ENCODE peak calls at places on chromosome 3, in six cellular contexts. One of them, this sample, is unnamed.

GRCh38 chr3:72896996-72897757 is 9.3 kb downstream of the GXYLT2 start:
- DNase-seq in SK-N-SH: peak
- DNase-seq in HCT116: no peak
- DNase-seq in K562: no peak
- DNase-seq in H1: no peak
- DNase-seq in HepG2: no peak
- DNase-seq in this sample: no peak

GRCh38 chr3:42314411-42314810 is 48.4 kb upstream of the CCK start:
- DNase-seq in HCT116: peak
- DNase-seq in K562: no peak
- DNase-seq in H1: no peak
- DNase-seq in HepG2: no peak
- DNase-seq in SK-N-SH: no peak
- DNase-seq in this sample: peak

GRCh38 chr3:48996640-48997039 is 6.6 kb downstream of the P4HTM start:
- DNase-seq in HCT116: no peak
- DNase-seq in H1: no peak
- DNase-seq in SK-N-SH: no peak
- DNase-seq in HepG2: no peak
- DNase-seq in K562: no peak
- DNase-seq in this sample: no peak

GRCh38 chr3:53843195-53844177 is 2.7 kb downstream of the CHDH start:
- DNase-seq in K562: no peak
- DNase-seq in H1: no peak
- DNase-seq in SK-N-SH: no peak
- DNase-seq in HCT116: no peak
- DNase-seq in HepG2: no peak
- DNase-seq in this sample: no peak

GRCh38 chr3:43766672-43767465 is 76.1 kb downstream of the ABHD5 start:
- DNase-seq in K562: no peak
- DNase-seq in HepG2: no peak
- DNase-seq in H1: no peak
- DNase-seq in HCT116: no peak
- DNase-seq in SK-N-SH: no peak
- DNase-seq in this sample: no peak

GRCh38 chr3:90184861-90185260 is 1077.4 kb downstream of the EPHA3 start:
- DNase-seq in SK-N-SH: no peak
- DNase-seq in HCT116: no peak
- DNase-seq in H1: no peak
- DNase-seq in K562: no peak
- DNase-seq in HepG2: no peak
- DNase-seq in this sample: no peak

GRCh38 chr3:130609166-130609574 is 92.2 kb downstream of the COL6A6 start:
- DNase-seq in K562: no peak
- DNase-seq in HCT116: no peak
- DNase-seq in HepG2: no peak
- DNase-seq in SK-N-SH: no peak
- DNase-seq in H1: no peak
- DNase-seq in this sample: no peak

GRCh38 chr3:64642327-64643151 is 45.3 kb downstream of the ADAMTS9 start:
- DNase-seq in HepG2: no peak
- DNase-seq in SK-N-SH: no peak
- DNase-seq in H1: no peak
- DNase-seq in K562: no peak
- DNase-seq in HCT116: no peak
- DNase-seq in this sample: no peak

GRCh38 chr3:39724233-39724846 is 85.1 kb upstream of the MYRIP start:
- DNase-seq in HCT116: no peak
- DNase-seq in H1: no peak
- DNase-seq in K562: peak
- DNase-seq in SK-N-SH: peak
- DNase-seq in HepG2: no peak
- DNase-seq in this sample: no peak

GRCh38 chr3:104281713-104282112 is 1085.0 kb upstream of the ALCAM start:
- DNase-seq in H1: no peak
- DNase-seq in SK-N-SH: no peak
- DNase-seq in HepG2: no peak
- DNase-seq in HCT116: no peak
- DNase-seq in K562: no peak
- DNase-seq in this sample: no peak

GRCh38 chr3:72141264-72141663 is 356.3 kb upstream of the PROK2 start:
- DNase-seq in K562: no peak
- DNase-seq in H1: no peak
- DNase-seq in HCT116: no peak
- DNase-seq in HepG2: no peak
- DNase-seq in SK-N-SH: no peak
- DNase-seq in this sample: no peak

GRCh38 chr3:61783993-61784718 is 222.8 kb downstream of the PTPRG start:
- DNase-seq in HepG2: no peak
- DNase-seq in K562: no peak
- DNase-seq in HCT116: no peak
- DNase-seq in SK-N-SH: no peak
- DNase-seq in H1: no peak
- DNase-seq in this sample: no peak

GRCh38 chr3:37492977-37493471 is 318.6 kb upstream of the LRRFIP2 start:
- DNase-seq in SK-N-SH: peak
- DNase-seq in HepG2: no peak
- DNase-seq in HCT116: no peak
- DNase-seq in K562: no peak
- DNase-seq in H1: no peak
- DNase-seq in this sample: peak

GRCh38 chr3:30004481-30004880 is 601.9 kb upstream of the TGFBR2 start:
- DNase-seq in SK-N-SH: no peak
- DNase-seq in H1: no peak
- DNase-seq in HepG2: no peak
- DNase-seq in HCT116: no peak
- DNase-seq in K562: no peak
- DNase-seq in this sample: no peak

GRCh38 chr3:106685751-106686150 is 691.5 kb upstream of the CCDC54 start:
- DNase-seq in K562: no peak
- DNase-seq in H1: no peak
- DNase-seq in HepG2: no peak
- DNase-seq in SK-N-SH: no peak
- DNase-seq in HCT116: no peak
- DNase-seq in this sample: no peak
- TF ChIP-seq JUND in K562: no peak
- TF ChIP-seq JUND in H1: no peak
- TF ChIP-seq JUND in HepG2: no peak
- TF ChIP-seq JUND in SK-N-SH: no peak
- TF ChIP-seq JUND in HCT116: no peak
- TF ChIP-seq JUND in this sample: no peak

GRCh38 chr3:185280572-185281365 is 26.9 kb upstream of the EHHADH start:
- DNase-seq in HepG2: peak
- DNase-seq in H1: no peak
- DNase-seq in SK-N-SH: peak
- DNase-seq in HCT116: peak
- DNase-seq in K562: peak
- DNase-seq in this sample: peak
- TF ChIP-seq JUND in HepG2: no peak
- TF ChIP-seq JUND in H1: no peak
- TF ChIP-seq JUND in SK-N-SH: no peak
- TF ChIP-seq JUND in HCT116: no peak
- TF ChIP-seq JUND in K562: peak
- TF ChIP-seq JUND in this sample: no peak

DNA sequence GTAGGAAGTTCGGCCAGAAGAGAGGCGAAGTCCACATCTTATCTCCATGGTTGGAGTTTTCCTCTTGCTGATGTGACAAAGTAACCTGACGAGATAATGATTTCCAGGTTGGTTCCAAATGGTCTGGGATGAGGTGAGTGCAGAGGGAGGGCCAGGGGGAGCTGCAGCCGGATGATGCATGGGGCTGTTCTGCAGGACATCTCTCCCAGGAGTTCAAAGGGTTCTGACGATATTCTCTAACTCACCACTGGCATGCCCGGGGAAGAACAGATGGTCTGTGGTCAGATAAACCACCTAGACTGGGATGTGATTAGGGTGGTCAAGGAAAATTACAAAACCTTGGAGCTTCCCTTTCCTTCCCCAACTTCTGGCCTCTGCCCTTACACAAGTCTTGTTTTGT is 83.3 kb upstream of the WNT5A start:
- DNase-seq in H1: no peak
- DNase-seq in K562: no peak
- DNase-seq in HCT116: no peak
- DNase-seq in SK-N-SH: no peak
- DNase-seq in HepG2: no peak
- DNase-seq in this sample: no peak
- TF ChIP-seq JUND in H1: no peak
- TF ChIP-seq JUND in K562: no peak
- TF ChIP-seq JUND in HCT116: no peak
- TF ChIP-seq JUND in SK-N-SH: no peak
- TF ChIP-seq JUND in HepG2: no peak
- TF ChIP-seq JUND in this sample: no peak

GRCh38 chr3:50519471-50520089 is 16.1 kb upstream of the CACNA2D2 start:
- DNase-seq in H1: peak
- DNase-seq in K562: peak
- DNase-seq in HCT116: peak
- DNase-seq in HepG2: peak
- DNase-seq in SK-N-SH: peak
- DNase-seq in this sample: peak

GRCh38 chr3:50521572-50521971 is 18.1 kb upstream of the CACNA2D2 start:
- DNase-seq in SK-N-SH: no peak
- DNase-seq in K562: no peak
- DNase-seq in HCT116: no peak
- DNase-seq in H1: no peak
- DNase-seq in HepG2: no peak
- DNase-seq in this sample: no peak

GRCh38 chr3:50523170-50523865 is 19.9 kb upstream of the CACNA2D2 start:
- DNase-seq in SK-N-SH: no peak
- DNase-seq in K562: no peak
- DNase-seq in HepG2: no peak
- DNase-seq in H1: no peak
- DNase-seq in HCT116: no peak
- DNase-seq in this sample: no peak

GRCh38 chr3:50518441-50518840 is 15.0 kb upstream of the CACNA2D2 start:
- DNase-seq in H1: no peak
- DNase-seq in SK-N-SH: no peak
- DNase-seq in HCT116: no peak
- DNase-seq in K562: no peak
- DNase-seq in HepG2: no peak
- DNase-seq in this sample: no peak

GRCh38 chr3:50520849-50521248 is 17.4 kb upstream of the CACNA2D2 start:
- DNase-seq in H1: no peak
- DNase-seq in HepG2: no peak
- DNase-seq in SK-N-SH: no peak
- DNase-seq in HCT116: no peak
- DNase-seq in K562: no peak
- DNase-seq in this sample: no peak
- TF ChIP-seq JUND in H1: no peak
- TF ChIP-seq JUND in HepG2: no peak
- TF ChIP-seq JUND in SK-N-SH: no peak
- TF ChIP-seq JUND in HCT116: no peak
- TF ChIP-seq JUND in K562: no peak
- TF ChIP-seq JUND in this sample: no peak

DNA sequence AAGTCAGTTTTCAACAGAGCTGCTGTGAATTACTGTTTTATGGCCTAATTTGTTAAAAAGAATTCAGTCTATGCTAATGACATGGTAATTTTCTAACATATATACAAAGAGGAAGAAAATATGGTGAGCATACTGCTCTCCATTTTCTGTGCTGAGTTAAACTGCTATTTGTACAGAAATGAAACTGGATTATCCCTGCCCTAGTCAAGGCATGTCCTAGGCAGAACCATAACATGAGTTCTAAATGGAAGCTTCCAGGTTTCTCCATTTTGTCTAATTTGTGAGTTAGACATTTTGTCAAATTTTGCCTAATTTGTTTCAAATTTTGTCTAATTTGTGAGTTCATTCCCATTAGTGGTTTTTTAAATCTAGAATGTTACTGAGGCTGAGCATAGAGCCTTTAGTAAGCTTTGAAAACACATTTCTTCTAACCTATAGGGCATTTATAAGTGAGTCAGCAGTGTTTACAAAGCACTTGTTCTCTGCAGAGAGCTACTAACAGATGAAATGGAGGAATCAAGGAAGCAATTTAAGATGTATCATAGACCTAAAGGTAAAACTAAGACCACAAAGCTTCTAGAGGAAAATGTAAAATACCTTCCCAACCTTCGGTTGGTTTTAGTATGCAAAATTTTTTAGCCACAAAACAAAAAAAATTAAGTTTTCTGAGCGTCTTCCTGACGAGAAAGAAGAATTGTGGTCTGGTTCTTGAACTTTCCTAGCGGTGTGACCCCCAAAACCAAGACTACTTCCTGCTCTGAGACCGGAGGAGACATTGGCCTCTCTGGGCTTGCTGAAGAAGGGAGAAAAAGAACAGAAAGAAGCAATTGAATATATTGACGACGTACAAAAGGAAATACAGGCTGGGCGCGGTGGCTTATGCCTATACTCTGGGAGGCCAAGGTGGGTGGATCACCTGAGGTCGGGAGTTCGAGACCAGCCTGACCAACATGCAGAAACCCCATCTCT is 9.8 kb downstream of the P2RY14 start:
- DNase-seq in HCT116: no peak
- DNase-seq in H1: no peak
- DNase-seq in HepG2: no peak
- DNase-seq in K562: no peak
- DNase-seq in SK-N-SH: no peak
- DNase-seq in this sample: no peak
- TF ChIP-seq JUND in HCT116: no peak
- TF ChIP-seq JUND in H1: no peak
- TF ChIP-seq JUND in HepG2: no peak
- TF ChIP-seq JUND in K562: no peak
- TF ChIP-seq JUND in SK-N-SH: no peak
- TF ChIP-seq JUND in this sample: no peak

DNA sequence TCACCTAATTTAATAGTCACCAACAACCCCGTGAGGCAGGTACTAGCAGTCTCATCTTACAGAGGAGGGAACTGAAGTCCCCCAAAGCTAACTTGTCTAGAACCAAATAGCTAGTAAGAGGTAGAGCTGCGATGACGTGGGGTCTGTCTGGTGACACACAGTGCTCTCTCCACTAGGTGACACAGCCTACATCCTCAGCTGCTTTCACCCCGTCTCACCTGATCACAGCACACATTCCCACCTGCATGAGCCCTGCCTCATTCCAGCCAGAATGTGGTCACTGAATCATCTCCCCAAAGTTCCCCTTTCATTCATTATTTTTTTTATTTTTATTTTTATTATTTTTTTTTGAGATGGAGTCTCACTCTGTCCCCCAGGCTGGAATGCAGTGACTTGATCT is 21.3 kb upstream of the MAGEF1 start:
- DNase-seq in H1: peak
- DNase-seq in K562: no peak
- DNase-seq in HepG2: no peak
- DNase-seq in SK-N-SH: no peak
- DNase-seq in HCT116: no peak
- DNase-seq in this sample: no peak
- TF ChIP-seq JUND in H1: no peak
- TF ChIP-seq JUND in K562: no peak
- TF ChIP-seq JUND in HepG2: no peak
- TF ChIP-seq JUND in SK-N-SH: no peak
- TF ChIP-seq JUND in HCT116: no peak
- TF ChIP-seq JUND in this sample: no peak

GRCh38 chr3:77686560-77686959 is 646.7 kb downstream of the ROBO2 start:
- DNase-seq in H1: no peak
- DNase-seq in SK-N-SH: no peak
- DNase-seq in K562: no peak
- DNase-seq in HepG2: no peak
- DNase-seq in HCT116: no peak
- DNase-seq in this sample: peak
- TF ChIP-seq JUND in H1: no peak
- TF ChIP-seq JUND in SK-N-SH: no peak
- TF ChIP-seq JUND in K562: no peak
- TF ChIP-seq JUND in HepG2: no peak
- TF ChIP-seq JUND in HCT116: no peak
- TF ChIP-seq JUND in this sample: peak

This sample was measured in T47D.